ENCODE peak calls at places on chromosomes 7 and 10, in ten cellular contexts. One of them, this sample, is unnamed.

GRCh38 chr10:44929356-44930113 is 18.4 kb downstream of the TMEM72 start:
- DNase-seq in activated CD8-positive, alpha-beta memory T cell treated with anti-CD3 and anti-CD28 coated beads for 24 hours: peak; percentile 30
- DNase-seq in AG08395: no peak
- DNase-seq in NCI-H460: no peak
- DNase-seq in B cell: no peak
- DNase-seq in left cardiac atrium: no peak
- DNase-seq in adipocyte: no peak
- DNase-seq in central memory CD4-positive, alpha-beta T cell: no peak
- DNase-seq in activated CD4-positive, CD25-positive, alpha-beta regulatory T cell: no peak
- DNase-seq in GM13976: no peak
- DNase-seq in this sample: no peak

GRCh38 chr7:156014201-156014600 is 201.9 kb upstream of the SHH start:
- DNase-seq in AG08395: no peak
- DNase-seq in adipocyte: no peak
- DNase-seq in B cell: no peak
- DNase-seq in activated CD4-positive, CD25-positive, alpha-beta regulatory T cell: no peak
- DNase-seq in NCI-H460: no peak
- DNase-seq in activated CD8-positive, alpha-beta memory T cell treated with anti-CD3 and anti-CD28 coated beads for 24 hours: no peak
- DNase-seq in left cardiac atrium: no peak
- DNase-seq in GM13976: no peak
- DNase-seq in central memory CD4-positive, alpha-beta T cell: no peak
- DNase-seq in this sample: no peak

GRCh38 chr7:142711722-142712616 is 37.3 kb upstream of the PRSS1 start:
- DNase-seq in central memory CD4-positive, alpha-beta T cell: no peak
- DNase-seq in activated CD4-positive, CD25-positive, alpha-beta regulatory T cell: no peak
- DNase-seq in B cell: peak; percentile 44
- DNase-seq in adipocyte: peak; percentile 57
- DNase-seq in GM13976: no peak
- DNase-seq in activated CD8-positive, alpha-beta memory T cell treated with anti-CD3 and anti-CD28 coated beads for 24 hours: no peak
- DNase-seq in left cardiac atrium: no peak
- DNase-seq in AG08395: peak; percentile 43
- DNase-seq in NCI-H460: no peak
- DNase-seq in this sample: peak; percentile 62

GRCh38 chr7:69643708-69644445 is 45.6 kb downstream of the AUTS2 start:
- DNase-seq in left cardiac atrium: peak; percentile 32
- DNase-seq in GM13976: no peak
- DNase-seq in adipocyte: no peak
- DNase-seq in NCI-H460: no peak
- DNase-seq in B cell: no peak
- DNase-seq in AG08395: peak; percentile 35
- DNase-seq in central memory CD4-positive, alpha-beta T cell: no peak
- DNase-seq in activated CD4-positive, CD25-positive, alpha-beta regulatory T cell: no peak
- DNase-seq in activated CD8-positive, alpha-beta memory T cell treated with anti-CD3 and anti-CD28 coated beads for 24 hours: no peak
- DNase-seq in this sample: no peak

GRCh38 chr7:35380739-35381224 is 126.9 kb upstream of the TBX20 start:
- DNase-seq in left cardiac atrium: no peak
- DNase-seq in adipocyte: no peak
- DNase-seq in central memory CD4-positive, alpha-beta T cell: no peak
- DNase-seq in NCI-H460: no peak
- DNase-seq in B cell: no peak
- DNase-seq in activated CD4-positive, CD25-positive, alpha-beta regulatory T cell: no peak
- DNase-seq in GM13976: no peak
- DNase-seq in activated CD8-positive, alpha-beta memory T cell treated with anti-CD3 and anti-CD28 coated beads for 24 hours: no peak
- DNase-seq in AG08395: no peak
- DNase-seq in this sample: no peak

GRCh38 chr7:157442456-157442855 is 105.7 kb downstream of the DNAJB6 start:
- DNase-seq in B cell: no peak
- DNase-seq in central memory CD4-positive, alpha-beta T cell: no peak
- DNase-seq in NCI-H460: no peak
- DNase-seq in AG08395: no peak
- DNase-seq in left cardiac atrium: no peak
- DNase-seq in GM13976: no peak
- DNase-seq in activated CD4-positive, CD25-positive, alpha-beta regulatory T cell: no peak
- DNase-seq in adipocyte: no peak
- DNase-seq in activated CD8-positive, alpha-beta memory T cell treated with anti-CD3 and anti-CD28 coated beads for 24 hours: no peak
- DNase-seq in this sample: no peak

GRCh38 chr7:3922175-3922635 is 621.2 kb downstream of the SDK1 start:
- DNase-seq in GM13976: no peak
- DNase-seq in activated CD4-positive, CD25-positive, alpha-beta regulatory T cell: no peak
- DNase-seq in AG08395: peak; percentile 4
- DNase-seq in B cell: no peak
- DNase-seq in activated CD8-positive, alpha-beta memory T cell treated with anti-CD3 and anti-CD28 coated beads for 24 hours: no peak
- DNase-seq in left cardiac atrium: peak; percentile 46
- DNase-seq in central memory CD4-positive, alpha-beta T cell: no peak
- DNase-seq in adipocyte: peak; percentile 83
- DNase-seq in NCI-H460: peak; percentile 89
- DNase-seq in this sample: peak; percentile 54

GRCh38 chr7:157630301-157630853 is 293.6 kb downstream of the DNAJB6 start:
- DNase-seq in central memory CD4-positive, alpha-beta T cell: no peak
- DNase-seq in left cardiac atrium: no peak
- DNase-seq in NCI-H460: no peak
- DNase-seq in activated CD8-positive, alpha-beta memory T cell treated with anti-CD3 and anti-CD28 coated beads for 24 hours: no peak
- DNase-seq in GM13976: no peak
- DNase-seq in AG08395: no peak
- DNase-seq in B cell: no peak
- DNase-seq in adipocyte: no peak
- DNase-seq in activated CD4-positive, CD25-positive, alpha-beta regulatory T cell: no peak
- DNase-seq in this sample: no peak

GRCh38 chr10:13673165-13673564 is 86.4 kb downstream of the PRPF18 start:
- DNase-seq in B cell: no peak
- DNase-seq in NCI-H460: no peak
- DNase-seq in activated CD4-positive, CD25-positive, alpha-beta regulatory T cell: no peak
- DNase-seq in AG08395: no peak
- DNase-seq in GM13976: no peak
- DNase-seq in central memory CD4-positive, alpha-beta T cell: no peak
- DNase-seq in activated CD8-positive, alpha-beta memory T cell treated with anti-CD3 and anti-CD28 coated beads for 24 hours: no peak
- DNase-seq in adipocyte: no peak
- DNase-seq in left cardiac atrium: no peak
- DNase-seq in this sample: no peak

GRCh38 chr10:124992462-124993344 is 50.8 kb downstream of the ZRANB1 start:
- DNase-seq in NCI-H460: peak; percentile 67
- DNase-seq in GM13976: peak; percentile 42
- DNase-seq in central memory CD4-positive, alpha-beta T cell: no peak
- DNase-seq in adipocyte: peak; percentile 77
- DNase-seq in activated CD8-positive, alpha-beta memory T cell treated with anti-CD3 and anti-CD28 coated beads for 24 hours: peak; percentile 58
- DNase-seq in left cardiac atrium: peak; percentile 80
- DNase-seq in AG08395: peak; percentile 30
- DNase-seq in B cell: no peak
- DNase-seq in activated CD4-positive, CD25-positive, alpha-beta regulatory T cell: no peak
- DNase-seq in this sample: no peak

GRCh38 chr7:47565841-47566240 is 16.1 kb downstream of the TNS3 start:
- DNase-seq in NCI-H460: no peak
- DNase-seq in activated CD8-positive, alpha-beta memory T cell treated with anti-CD3 and anti-CD28 coated beads for 24 hours: no peak
- DNase-seq in activated CD4-positive, CD25-positive, alpha-beta regulatory T cell: no peak
- DNase-seq in AG08395: no peak
- DNase-seq in central memory CD4-positive, alpha-beta T cell: no peak
- DNase-seq in GM13976: no peak
- DNase-seq in B cell: no peak
- DNase-seq in adipocyte: no peak
- DNase-seq in left cardiac atrium: no peak
- DNase-seq in this sample: no peak

GRCh38 chr10:13173619-13174018 is 12.3 kb downstream of the MCM10 start:
- DNase-seq in NCI-H460: no peak
- DNase-seq in activated CD4-positive, CD25-positive, alpha-beta regulatory T cell: no peak
- DNase-seq in left cardiac atrium: no peak
- DNase-seq in AG08395: no peak
- DNase-seq in adipocyte: no peak
- DNase-seq in GM13976: no peak
- DNase-seq in central memory CD4-positive, alpha-beta T cell: no peak
- DNase-seq in activated CD8-positive, alpha-beta memory T cell treated with anti-CD3 and anti-CD28 coated beads for 24 hours: no peak
- DNase-seq in B cell: no peak
- DNase-seq in this sample: no peak

GRCh38 chr7:99365318-99366141 is 9.0 kb upstream of the ARPC1B start:
- DNase-seq in B cell: peak; percentile 67
- DNase-seq in left cardiac atrium: no peak
- DNase-seq in NCI-H460: no peak
- DNase-seq in adipocyte: peak; percentile 35
- DNase-seq in GM13976: peak; percentile 78
- DNase-seq in AG08395: no peak
- DNase-seq in activated CD8-positive, alpha-beta memory T cell treated with anti-CD3 and anti-CD28 coated beads for 24 hours: peak; percentile 80
- DNase-seq in central memory CD4-positive, alpha-beta T cell: peak; percentile 59
- DNase-seq in activated CD4-positive, CD25-positive, alpha-beta regulatory T cell: peak; percentile 21
- DNase-seq in this sample: peak; percentile 83

GRCh38 chr7:44712012-44712411 is 36.6 kb upstream of the ZMIZ2 start:
- DNase-seq in B cell: no peak
- DNase-seq in AG08395: no peak
- DNase-seq in GM13976: no peak
- DNase-seq in left cardiac atrium: no peak
- DNase-seq in adipocyte: no peak
- DNase-seq in activated CD8-positive, alpha-beta memory T cell treated with anti-CD3 and anti-CD28 coated beads for 24 hours: no peak
- DNase-seq in central memory CD4-positive, alpha-beta T cell: no peak
- DNase-seq in activated CD4-positive, CD25-positive, alpha-beta regulatory T cell: no peak
- DNase-seq in NCI-H460: no peak
- DNase-seq in this sample: no peak

GRCh38 chr7:103113164-103113563 is 35.7 kb downstream of the NAPEPLD start:
- DNase-seq in central memory CD4-positive, alpha-beta T cell: no peak
- DNase-seq in B cell: no peak
- DNase-seq in left cardiac atrium: no peak
- DNase-seq in activated CD4-positive, CD25-positive, alpha-beta regulatory T cell: no peak
- DNase-seq in GM13976: no peak
- DNase-seq in NCI-H460: no peak
- DNase-seq in activated CD8-positive, alpha-beta memory T cell treated with anti-CD3 and anti-CD28 coated beads for 24 hours: no peak
- DNase-seq in AG08395: peak; percentile 89
- DNase-seq in adipocyte: peak; percentile 81
- DNase-seq in this sample: no peak

GRCh38 chr10:5413012-5413938 is 918 bp downstream of the NET1 start:
- DNase-seq in activated CD4-positive, CD25-positive, alpha-beta regulatory T cell: no peak
- DNase-seq in NCI-H460: no peak
- DNase-seq in B cell: no peak
- DNase-seq in AG08395: peak; percentile 54
- DNase-seq in activated CD8-positive, alpha-beta memory T cell treated with anti-CD3 and anti-CD28 coated beads for 24 hours: no peak
- DNase-seq in GM13976: peak; percentile 37
- DNase-seq in central memory CD4-positive, alpha-beta T cell: no peak
- DNase-seq in adipocyte: peak; percentile 39
- DNase-seq in left cardiac atrium: no peak
- DNase-seq in this sample: no peak

GRCh38 chr10:30111340-30111980 is 52.1 kb upstream of the JCAD start:
- DNase-seq in NCI-H460: peak; percentile 20
- DNase-seq in activated CD8-positive, alpha-beta memory T cell treated with anti-CD3 and anti-CD28 coated beads for 24 hours: no peak
- DNase-seq in adipocyte: peak; percentile 67
- DNase-seq in AG08395: peak; percentile 77
- DNase-seq in central memory CD4-positive, alpha-beta T cell: no peak
- DNase-seq in activated CD4-positive, CD25-positive, alpha-beta regulatory T cell: no peak
- DNase-seq in GM13976: no peak
- DNase-seq in left cardiac atrium: no peak
- DNase-seq in B cell: no peak
- DNase-seq in this sample: no peak

GRCh38 chr10:113386005-113386404 is 166.8 kb upstream of the HABP2 start:
- DNase-seq in left cardiac atrium: no peak
- DNase-seq in B cell: no peak
- DNase-seq in GM13976: no peak
- DNase-seq in activated CD4-positive, CD25-positive, alpha-beta regulatory T cell: no peak
- DNase-seq in central memory CD4-positive, alpha-beta T cell: no peak
- DNase-seq in activated CD8-positive, alpha-beta memory T cell treated with anti-CD3 and anti-CD28 coated beads for 24 hours: no peak
- DNase-seq in adipocyte: peak; percentile 65
- DNase-seq in NCI-H460: no peak
- DNase-seq in AG08395: peak; percentile 64
- DNase-seq in this sample: no peak

GRCh38 chr10:17210361-17210760 is 8.9 kb upstream of the TRDMT1 start:
- DNase-seq in left cardiac atrium: no peak
- DNase-seq in activated CD8-positive, alpha-beta memory T cell treated with anti-CD3 and anti-CD28 coated beads for 24 hours: no peak
- DNase-seq in GM13976: no peak
- DNase-seq in B cell: no peak
- DNase-seq in adipocyte: peak; percentile 56
- DNase-seq in central memory CD4-positive, alpha-beta T cell: no peak
- DNase-seq in AG08395: peak; percentile 27
- DNase-seq in NCI-H460: no peak
- DNase-seq in activated CD4-positive, CD25-positive, alpha-beta regulatory T cell: no peak
- DNase-seq in this sample: no peak

GRCh38 chr10:34299105-34299611 is 515.9 kb downstream of the PARD3 start:
- DNase-seq in B cell: no peak
- DNase-seq in activated CD8-positive, alpha-beta memory T cell treated with anti-CD3 and anti-CD28 coated beads for 24 hours: no peak
- DNase-seq in activated CD4-positive, CD25-positive, alpha-beta regulatory T cell: no peak
- DNase-seq in AG08395: peak; percentile 27
- DNase-seq in left cardiac atrium: no peak
- DNase-seq in GM13976: no peak
- DNase-seq in central memory CD4-positive, alpha-beta T cell: no peak
- DNase-seq in adipocyte: peak; percentile 59
- DNase-seq in NCI-H460: no peak
- DNase-seq in this sample: no peak

GRCh38 chr7:139560678-139561077 is 37.2 kb downstream of the CLEC2L start:
- DNase-seq in central memory CD4-positive, alpha-beta T cell: no peak
- DNase-seq in AG08395: no peak
- DNase-seq in activated CD8-positive, alpha-beta memory T cell treated with anti-CD3 and anti-CD28 coated beads for 24 hours: no peak
- DNase-seq in GM13976: no peak
- DNase-seq in adipocyte: no peak
- DNase-seq in activated CD4-positive, CD25-positive, alpha-beta regulatory T cell: no peak
- DNase-seq in B cell: no peak
- DNase-seq in NCI-H460: no peak
- DNase-seq in left cardiac atrium: peak; percentile 43
- DNase-seq in this sample: peak; percentile 80

GRCh38 chr10:33066558-33067236 is 108.7 kb upstream of the ITGB1 start:
- DNase-seq in activated CD8-positive, alpha-beta memory T cell treated with anti-CD3 and anti-CD28 coated beads for 24 hours: no peak
- DNase-seq in NCI-H460: peak; percentile 13
- DNase-seq in left cardiac atrium: no peak
- DNase-seq in central memory CD4-positive, alpha-beta T cell: no peak
- DNase-seq in GM13976: no peak
- DNase-seq in adipocyte: no peak
- DNase-seq in AG08395: peak; percentile 71
- DNase-seq in B cell: no peak
- DNase-seq in activated CD4-positive, CD25-positive, alpha-beta regulatory T cell: no peak
- DNase-seq in this sample: no peak

GRCh38 chr10:7956508-7956907 is 98.0 kb upstream of the GATA3 start:
- DNase-seq in AG08395: peak; percentile 84
- DNase-seq in activated CD8-positive, alpha-beta memory T cell treated with anti-CD3 and anti-CD28 coated beads for 24 hours: no peak
- DNase-seq in central memory CD4-positive, alpha-beta T cell: no peak
- DNase-seq in left cardiac atrium: no peak
- DNase-seq in B cell: no peak
- DNase-seq in activated CD4-positive, CD25-positive, alpha-beta regulatory T cell: no peak
- DNase-seq in GM13976: peak; percentile 67
- DNase-seq in NCI-H460: peak; percentile 37
- DNase-seq in adipocyte: peak; percentile 85
- DNase-seq in this sample: no peak

GRCh38 chr10:95275726-95276366 is 15.0 kb downstream of the PDLIM1 start:
- DNase-seq in B cell: no peak
- DNase-seq in activated CD8-positive, alpha-beta memory T cell treated with anti-CD3 and anti-CD28 coated beads for 24 hours: no peak
- DNase-seq in AG08395: no peak
- DNase-seq in activated CD4-positive, CD25-positive, alpha-beta regulatory T cell: no peak
- DNase-seq in GM13976: no peak
- DNase-seq in adipocyte: peak; percentile 45
- DNase-seq in left cardiac atrium: no peak
- DNase-seq in central memory CD4-positive, alpha-beta T cell: no peak
- DNase-seq in NCI-H460: no peak
- DNase-seq in this sample: no peak

GRCh38 chr10:76397210-76397881 is 965.9 kb downstream of the LRMDA start:
- DNase-seq in adipocyte: peak; percentile 30
- DNase-seq in activated CD4-positive, CD25-positive, alpha-beta regulatory T cell: no peak
- DNase-seq in GM13976: no peak
- DNase-seq in NCI-H460: no peak
- DNase-seq in left cardiac atrium: peak; percentile 68
- DNase-seq in B cell: no peak
- DNase-seq in AG08395: peak; percentile 25
- DNase-seq in activated CD8-positive, alpha-beta memory T cell treated with anti-CD3 and anti-CD28 coated beads for 24 hours: no peak
- DNase-seq in central memory CD4-positive, alpha-beta T cell: no peak
- DNase-seq in this sample: no peak

This sample was measured in Peyer's patch.